ENCODE peak calls at places on chromosomes 13 and 19, in five cellular contexts. L, A, H, Y and T are unnamed samples.

GRCh38 chr13:111519041-111519440 is 198.6 kb downstream of the TEX29 start:
- DNase-seq in Y (no peak), L (no peak), A (no peak), H (peak; percentile 76), T (no peak)

GRCh38 chr19:38880076-38880881 is 2.2 kb upstream of the RINL start:
- DNase-seq in L (no peak), H (no peak), A (no peak), Y (no peak), T (no peak)

GRCh38 chr19:925912-926594 is at the start of gene ARID3A:
- DNase-seq in A (peak; percentile 48), H (no peak), L (no peak), Y (no peak), T (no peak)

GRCh38 chr13:64997438-64997837 is 2232.7 kb downstream of the PCDH9 start:
- DNase-seq in A (no peak), H (no peak), Y (no peak), L (no peak), T (no peak)

GRCh38 chr19:34067861-34068271 is 104.4 kb upstream of the LSM14A start:
- DNase-seq in Y (no peak), L (no peak), H (no peak), A (no peak), T (no peak)

GRCh38 chr19:7773841-7774240 is 10.8 kb downstream of the CLEC4M start:
- DNase-seq in Y (no peak), A (no peak), L (no peak), H (peak; percentile 59), T (no peak)

GRCh38 chr19:48367855-48368254 is 3.7 kb downstream of the SYNGR4 start:
- DNase-seq in Y (no peak), H (no peak), A (no peak), L (no peak), T (no peak)

GRCh38 chr19:1505991-1506881 is 6.6 kb downstream of the ADAMTSL5 start:
- DNase-seq in A (no peak), H (no peak), L (no peak), Y (no peak), T (peak; percentile 80)

GRCh38 chr19:38395381-38396127 is 7.1 kb downstream of the SPRED3 start:
- DNase-seq in H (no peak), A (no peak), L (no peak), Y (no peak), T (no peak)

GRCh38 chr19:51501594-51502263 is at the start of gene SIGLEC12:
- DNase-seq in H (peak; percentile 78), Y (peak; percentile 17), L (no peak), A (peak; percentile 33), T (peak; percentile 71)

GRCh38 chr13:114131581-114132418 is 623 bp downstream of the RASA3 start:
- DNase-seq in H (no peak), A (peak; percentile 25), L (no peak), Y (no peak), T (no peak)

GRCh38 chr19:39544201-39544903 is 4.4 kb upstream of the EID2 start:
- DNase-seq in L (no peak), H (no peak), A (no peak), Y (no peak), T (peak; percentile 7)

GRCh38 chr13:26508885-26509284 is 48.6 kb upstream of the WASF3 start:
- DNase-seq in H (peak; percentile 96), A (peak; percentile 84), L (no peak), Y (peak; percentile 33), T (no peak)

GRCh38 chr13:75470676-75471075 is 11.3 kb downstream of the TBC1D4 start:
- DNase-seq in Y (no peak), A (no peak), L (no peak), H (no peak), T (no peak)

GRCh38 chr19:40716031-40716654 is 543 bp downstream of the COQ8B start:
- DNase-seq in L (no peak), H (no peak), A (no peak), Y (no peak), T (no peak)

GRCh38 chr13:81058211-81058915 is 717.4 kb upstream of the SPRY2 start:
- DNase-seq in L (no peak), A (no peak), H (no peak), Y (no peak), T (no peak)

GRCh38 chr19:18910801-18911436 is 8.3 kb downstream of the COPE start:
- DNase-seq in Y (no peak), H (no peak), L (no peak), A (no peak), T (no peak)

GRCh38 chr13:38417241-38417640 is 67.6 kb downstream of the UFM1 start:
- DNase-seq in H (no peak), A (no peak), Y (no peak), L (no peak), T (no peak)

GRCh38 chr13:41222259-41222852 is 28.0 kb upstream of the KBTBD7 start:
- DNase-seq in A (no peak), H (no peak), L (no peak), Y (peak; percentile 30), T (no peak)

GRCh38 chr19:24046550-24046949 is 40.4 kb upstream of the ZNF254 start:
- DNase-seq in Y (no peak), H (no peak), L (no peak), A (no peak), T (no peak)

GRCh38 chr19:24052811-24053210 is 34.2 kb upstream of the ZNF254 start:
- DNase-seq in A (no peak), H (no peak), Y (no peak), L (no peak), T (no peak)

GRCh38 chr19:24051516-24051915 is 35.5 kb upstream of the ZNF254 start:
- DNase-seq in H (no peak), L (no peak), A (no peak), Y (no peak), T (no peak)

GRCh38 chr19:24049537-24049936 is 37.5 kb upstream of the ZNF254 start:
- DNase-seq in H (no peak), Y (no peak), L (no peak), A (no peak), T (no peak)

DNA sequence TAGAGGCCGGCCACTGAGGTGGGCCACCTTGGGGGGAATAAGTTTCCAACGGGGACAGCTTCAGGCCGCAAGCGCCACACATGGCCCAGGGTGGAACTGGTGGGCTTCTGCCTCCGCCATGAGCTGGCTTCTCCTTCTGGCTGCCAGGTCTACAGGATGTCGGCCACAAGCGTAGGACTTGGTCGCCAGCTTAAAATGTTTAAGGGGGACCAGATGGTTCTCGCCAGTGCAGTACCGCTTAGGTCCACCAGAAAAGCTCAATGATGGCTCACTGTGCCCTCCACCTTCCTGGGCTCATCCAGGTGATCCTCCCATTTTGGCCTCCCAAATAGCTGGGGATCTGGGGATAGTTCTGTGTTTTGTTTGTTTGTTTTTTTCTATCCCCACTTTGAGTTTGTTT is 38.7 kb upstream of the ZNF254 start:
- DNase-seq in H (no peak), Y (no peak), L (no peak), A (no peak), T (no peak)
- TF ChIP-seq CTCF in H (no peak), Y (no peak), L (no peak), A (no peak), T (no peak)

DNA sequence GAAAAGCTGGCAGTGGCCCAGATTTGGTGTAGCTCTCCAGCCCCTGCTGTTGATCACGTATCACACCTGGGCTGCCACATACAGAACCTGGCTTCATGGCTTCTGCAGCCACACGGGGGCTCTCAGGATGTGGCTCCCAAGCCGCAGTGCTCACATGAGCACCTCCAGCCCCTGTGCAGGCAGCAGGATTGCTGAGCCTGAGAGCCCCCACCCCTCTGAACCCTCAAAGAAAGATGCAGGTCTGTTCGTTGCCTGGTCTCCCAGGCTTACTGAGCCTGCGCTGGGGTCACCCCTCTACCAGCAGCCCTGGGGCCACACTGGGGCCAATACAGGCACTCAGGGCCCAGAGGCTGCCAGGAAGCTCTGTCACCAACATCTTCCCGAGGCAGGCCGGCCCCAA is 2.7 kb downstream of the PLEKHF1 start:
- DNase-seq in H (peak; percentile 71), Y (no peak), A (no peak), L (no peak), T (no peak)
- TF ChIP-seq CTCF in H (no peak), Y (no peak), A (peak; percentile 12), L (no peak), T (no peak)

GRCh38 chr13:74288361-74288911 is 154.2 kb upstream of the KLF12 start:
- DNase-seq in H (peak; percentile 86), L (no peak), Y (peak; percentile 53), A (peak; percentile 26), T (no peak)
- TF ChIP-seq CTCF in H (no peak), L (no peak), Y (no peak), A (no peak), T (no peak)

GRCh38 chr19:55091955-55092354 is 16.3 kb downstream of the EPS8L1 start:
- DNase-seq in Y (no peak), H (no peak), L (no peak), A (no peak), T (no peak)

GRCh38 chr19:55092423-55093318 is 17.0 kb downstream of the EPS8L1 start:
- DNase-seq in L (no peak), H (no peak), A (no peak), Y (no peak), T (no peak)

GRCh38 chr19:55096061-55096701 is 20.5 kb downstream of the EPS8L1 start:
- DNase-seq in A (no peak), H (no peak), L (no peak), Y (no peak), T (no peak)

GRCh38 chr19:55095260-55096060 is 19.8 kb downstream of the EPS8L1 start:
- DNase-seq in H (no peak), L (no peak), Y (no peak), A (no peak), T (no peak)

DNA sequence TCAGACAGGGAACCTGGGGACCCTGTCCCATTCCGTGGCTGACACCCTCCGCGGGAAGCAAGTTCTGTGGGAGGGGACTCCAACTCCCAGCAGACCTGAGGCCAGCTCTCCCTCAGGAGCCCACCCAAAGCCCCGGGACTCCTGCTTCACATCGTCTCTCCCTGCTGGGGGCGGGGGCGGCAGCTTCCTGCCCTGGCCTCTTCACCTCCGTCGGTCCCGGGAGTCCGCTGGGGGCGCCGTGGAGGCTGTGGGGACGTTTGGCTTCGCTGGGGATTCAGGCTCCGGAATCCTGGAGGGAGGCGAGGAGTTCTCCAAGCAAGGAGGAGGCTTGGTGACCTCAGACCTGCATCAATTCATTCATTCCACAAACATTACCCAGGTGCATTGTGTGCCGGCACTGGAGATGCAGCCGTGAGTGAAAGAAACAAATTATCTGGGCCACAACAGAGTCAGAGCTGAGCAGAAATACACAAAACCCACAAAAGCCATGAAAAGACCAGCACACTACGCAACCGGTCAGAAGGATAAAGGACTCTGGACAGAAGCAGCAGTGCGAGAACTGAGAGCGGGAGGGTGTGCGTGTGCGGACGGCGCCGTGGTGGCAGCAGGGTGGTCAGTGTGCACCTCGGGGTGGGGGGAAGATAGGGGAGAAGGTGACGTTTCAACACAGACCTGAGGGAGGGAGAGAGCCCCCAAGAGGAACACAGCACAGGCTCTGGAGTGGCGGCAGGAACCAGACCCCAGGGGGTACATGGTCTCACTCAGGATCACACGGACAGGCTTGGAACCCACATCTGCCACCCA is 19.0 kb downstream of the EPS8L1 start:
- DNase-seq in L (no peak), Y (no peak), A (no peak), H (no peak), T (no peak)
- TF ChIP-seq CTCF in L (no peak), Y (no peak), A (no peak), H (no peak), T (no peak)

GRCh38 chr19:49878744-49879070 is 1.2 kb downstream of the TBC1D17 start:
- DNase-seq in A (no peak), H (no peak), Y (no peak), L (no peak), T (no peak)
- TF ChIP-seq CTCF in A (no peak), H (no peak), Y (no peak), L (no peak), T (no peak)